ENCODE peak calls at places on chromosomes 16 and 17, in eight cellular contexts. F is CD8-positive, alpha-beta memory T cell; U is adrenal gland; M is testis; C is fibroblast of lung; X is ovary; E is psoas muscle; B is lung. T is an unnamed sample.

GRCh38 chr16:66364117-66364958 is 2.2 kb upstream of the CDH5 start:
- DNase-seq in F (no peak), U (peak; percentile 40), M (peak; percentile 79), C (peak; percentile 45), X (peak; percentile 72), E (peak; percentile 60), B (no peak), T (no peak)

GRCh38 chr16:29857133-29857760 is 5.8 kb downstream of the CDIPT start:
- DNase-seq in F (no peak), U (no peak), M (no peak), C (peak; percentile 73), X (no peak), E (no peak), B (no peak), T (no peak)

GRCh38 chr16:53703590-53704444 is at the start of the genes FTO and RPGRIP1L:
- DNase-seq in F (peak; percentile 94), U (peak; percentile 100), M (peak; percentile 100), C (peak; percentile 98), X (peak; percentile 99), E (peak; percentile 98), B (peak; percentile 100), T (peak; percentile 98)

GRCh38 chr16:66273036-66273435 is 93.5 kb upstream of the CDH5 start:
- DNase-seq in F (no peak), U (no peak), M (no peak), C (no peak), X (no peak), E (no peak), B (no peak), T (no peak)

GRCh38 chr16:56275076-56275475 is 83.8 kb downstream of the GNAO1 start:
- DNase-seq in F (no peak), U (no peak), M (no peak), C (peak; percentile 66), X (no peak), E (no peak), B (no peak), T (no peak)

GRCh38 chr17:56505154-56505756 is 88.2 kb upstream of the NOG start:
- DNase-seq in F (no peak), U (no peak), M (no peak), C (no peak), X (no peak), E (no peak), B (no peak), T (peak; percentile 10)

GRCh38 chr17:64130559-64131001 is 636 bp upstream of the ERN1 start:
- DNase-seq in F (no peak), U (peak; percentile 57), M (peak; percentile 28), C (peak; percentile 48), X (peak; percentile 42), E (peak; percentile 41), B (peak; percentile 57), T (no peak)

GRCh38 chr17:82874011-82874835 is 34.4 kb upstream of the ZNF750 start:
- DNase-seq in F (no peak), U (no peak), M (no peak), C (no peak), X (no peak), E (no peak), B (peak; percentile 72), T (no peak)

GRCh38 chr17:83067718-83068261 is 11.6 kb upstream of the METRNL start:
- DNase-seq in F (no peak), U (no peak), M (no peak), C (no peak), X (no peak), E (peak; percentile 13), B (no peak), T (no peak)

GRCh38 chr16:66651965-66652364 is 44.6 kb downstream of the CMTM4 start:
- DNase-seq in F (no peak), U (no peak), M (no peak), C (no peak), X (no peak), E (no peak), B (no peak), T (no peak)

GRCh38 chr16:68548947-68549346 is 9.9 kb downstream of the ZFP90 start:
- DNase-seq in F (no peak), U (no peak), M (no peak), C (peak; percentile 16), X (no peak), E (no peak), B (no peak), T (no peak)

GRCh38 chr16:79089735-79090284 is 510.7 kb downstream of the MAF start:
- DNase-seq in F (peak; percentile 24), U (no peak), M (peak; percentile 36), C (no peak), X (no peak), E (no peak), B (no peak), T (peak; percentile 31)

GRCh38 chr16:64061621-64062020 is 1060.2 kb downstream of the CDH11 start:
- DNase-seq in F (no peak), U (no peak), M (no peak), C (peak; percentile 8), X (no peak), E (no peak), B (no peak), T (no peak)

GRCh38 chr17:82276951-82277350 is 3.5 kb upstream of the CSNK1D start:
- DNase-seq in F (no peak), U (no peak), M (no peak), C (no peak), X (no peak), E (no peak), B (no peak), T (no peak)

GRCh38 chr16:84308120-84308519 is 13.4 kb downstream of the WFDC1 start:
- DNase-seq in F (no peak), U (no peak), M (peak; percentile 40), C (no peak), X (peak; percentile 41), E (peak; percentile 25), B (no peak), T (peak; percentile 53)

GRCh38 chr16:5791011-5791410 is 693.4 kb upstream of the EEF2KMT start:
- DNase-seq in F (no peak), U (no peak), M (no peak), C (peak; percentile 63), X (no peak), E (no peak), B (no peak), T (no peak)

GRCh38 chr16:54744998-54745397 is 185.7 kb upstream of the IRX5 start:
- DNase-seq in F (no peak), U (no peak), M (no peak), C (no peak), X (no peak), E (no peak), B (no peak), T (no peak)

GRCh38 chr16:69179255-69180010 is 7.5 kb upstream of the SNTB2 start:
- DNase-seq in F (no peak), U (peak; percentile 88), M (peak; percentile 87), C (peak; percentile 90), X (peak; percentile 90), E (peak; percentile 73), B (peak; percentile 80), T (peak; percentile 70)

GRCh38 chr17:5571281-5571680 is 13.0 kb downstream of the NLRP1 start:
- DNase-seq in F (no peak), U (no peak), M (no peak), C (no peak), X (no peak), E (no peak), B (no peak), T (no peak)

GRCh38 chr17:74843352-74843627 is 16.4 kb downstream of the GRIN2C start:
- DNase-seq in F (no peak), U (no peak), M (no peak), C (no peak), X (no peak), E (no peak), B (no peak), T (no peak)

GRCh38 chr17:74842146-74842598 is 17.5 kb downstream of the GRIN2C start:
- DNase-seq in F (no peak), U (no peak), M (no peak), C (peak; percentile 7), X (no peak), E (no peak), B (no peak), T (no peak)

GRCh38 chr17:74840500-74840899 is 19.2 kb downstream of the GRIN2C start:
- DNase-seq in F (no peak), U (no peak), M (no peak), C (no peak), X (no peak), E (no peak), B (no peak), T (no peak)

GRCh38 chr17:74840989-74841666 is 18.6 kb downstream of the GRIN2C start:
- DNase-seq in F (no peak), U (no peak), M (peak; percentile 86), C (peak; percentile 27), X (peak; percentile 62), E (peak; percentile 74), B (peak; percentile 45), T (no peak)

GRCh38 chr17:74842599-74843351 is 16.9 kb downstream of the GRIN2C start:
- DNase-seq in F (no peak), U (peak; percentile 79), M (peak; percentile 79), C (peak; percentile 51), X (peak; percentile 83), E (peak; percentile 77), B (peak; percentile 64), T (peak; percentile 55)
- H3K4me3 ChIP-seq in F (no peak overlapping the region), U (no peak overlapping the region), M (peak overlapping the region; percentile 18), C (no peak overlapping the region), X (peak overlapping the region; percentile 29), E (peak overlapping the region; percentile 52), B (no peak overlapping the region), T (peak overlapping the region; percentile 45)

DNA sequence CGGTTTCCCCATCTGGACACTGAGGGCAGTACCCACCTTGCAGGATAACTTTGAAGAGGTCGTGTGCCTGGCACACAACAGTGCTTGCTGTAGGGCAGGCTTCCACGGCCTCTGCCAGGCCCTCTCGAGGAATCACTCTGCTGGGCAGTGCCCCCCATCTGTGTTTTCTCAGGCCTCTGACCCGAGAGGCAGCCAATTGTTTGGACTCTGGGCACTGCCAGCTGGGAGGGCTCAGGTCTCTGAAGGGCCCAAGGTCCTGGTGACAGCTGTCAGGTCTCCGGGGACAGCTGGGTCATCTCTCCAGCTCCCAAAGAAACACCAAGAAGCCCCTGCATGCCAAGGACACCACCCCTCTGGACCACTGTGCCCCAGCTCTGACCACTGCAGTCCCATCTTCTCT is 1.0 kb upstream of the RAB26 start:
- DNase-seq in F (no peak), U (no peak), M (no peak), C (no peak), X (no peak), E (no peak), B (no peak), T (no peak)
- H3K4me1 ChIP-seq in F (peaks cover 36% of the 10 kb centered on the region), U (peaks cover 5% of the 10 kb centered on the region), M (peaks cover 33% of the 10 kb centered on the region), C (peaks cover 32% of the 10 kb centered on the region), X (peaks cover 15% of the 10 kb centered on the region), E (peaks cover 37% of the 10 kb centered on the region), B (no peaks in the 10 kb centered on the region), T (peaks cover 3% of the 10 kb centered on the region)

GRCh38 chr16:35463358-35463757 is 2003.9 kb downstream of the TP53TG3F start:
- DNase-seq in F (no peak), U (no peak), M (no peak), C (no peak), X (no peak), E (no peak), B (no peak), T (no peak)
- H3K9me3 ChIP-seq in F (peaks cover 5% of the 10 kb centered on the region), U (no peaks in the 10 kb centered on the region), M (no peaks in the 10 kb centered on the region), C (no peaks in the 10 kb centered on the region), X (no peaks in the 10 kb centered on the region), E (no peaks in the 10 kb centered on the region), B (no peaks in the 10 kb centered on the region), T (peaks cover 2% of the 10 kb centered on the region)

DNA sequence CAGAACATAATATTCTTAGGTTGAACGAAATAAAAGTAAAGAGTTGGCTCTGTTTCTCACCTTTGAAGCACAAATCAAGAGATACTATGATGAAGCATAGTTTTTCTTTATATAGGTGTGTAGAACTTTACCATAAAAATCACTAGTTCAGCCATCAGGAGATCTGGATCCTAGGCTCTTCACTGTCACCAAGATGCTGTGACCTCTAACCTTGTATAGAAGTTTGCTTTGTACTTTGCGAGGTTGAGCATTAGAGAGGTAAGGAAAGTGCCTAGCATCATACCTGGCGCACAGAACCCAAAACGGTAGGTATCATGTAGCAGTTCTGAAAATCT is 553 bp upstream of the CDC6 start:
- DNase-seq in F (no peak), U (no peak), M (no peak), C (no peak), X (no peak), E (no peak), B (no peak), T (no peak)
- H3K4me3 ChIP-seq in F (peak overlapping the region; percentile 34), U (no peak overlapping the region), M (no peak overlapping the region), C (peak overlapping the region; percentile 43), X (no peak overlapping the region), E (peak overlapping the region; percentile 24), B (no peak overlapping the region), T (no peak overlapping the region)